ENCODE peak calls at places on chromosomes 13 and 19, in six cellular contexts. D, F, T, W, L and C are unnamed samples.
A peak's percentile ranks its signal among the peaks of the same experiment; 100 is the strongest.

GRCh38 chr19:2235396-2236284 is 489 bp downstream of the PLEKHJ1 start:
- DNase-seq in T (no peak), L (peak; percentile 87), D (no peak), W (no peak), F (no peak), C (no peak)

GRCh38 chr19:14580623-14581237 is 2.2 kb upstream of the CLEC17A start:
- DNase-seq in L (no peak), D (no peak), T (no peak), W (no peak), F (peak; percentile 73), C (no peak)

GRCh38 chr19:53328967-53329366 is 4.6 kb upstream of the ZNF845 start:
- DNase-seq in T (peak; percentile 32), L (no peak), F (no peak), W (peak; percentile 69), D (peak; percentile 41), C (no peak)

GRCh38 chr19:34306824-34307223 is 52.5 kb downstream of the GARRE1 start:
- DNase-seq in T (no peak), F (no peak), W (no peak), L (no peak), D (no peak), C (no peak)

GRCh38 chr13:46211521-46212351 is at the start of gene LRRC63:
- DNase-seq in F (peak; percentile 81), T (peak; percentile 24), W (peak; percentile 30), D (peak; percentile 70), L (peak; percentile 78), C (no peak)

GRCh38 chr19:13842294-13843103 is 34.4 kb upstream of the NANOS3 start:
- DNase-seq in W (peak; percentile 72), F (peak; percentile 86), L (peak; percentile 85), T (peak; percentile 90), D (peak; percentile 84), C (no peak)

GRCh38 chr13:112444416-112445399 is 68.6 kb downstream of the SPACA7 start:
- DNase-seq in L (peak; percentile 14), W (no peak), D (no peak), F (no peak), T (no peak), C (no peak)

GRCh38 chr13:113651511-113652403 is 6.2 kb downstream of the ATP4B start:
- DNase-seq in D (no peak), T (no peak), W (no peak), L (no peak), F (no peak), C (no peak)

GRCh38 chr13:101649490-101650126 is 197.1 kb downstream of the ITGBL1 start:
- DNase-seq in T (peak; percentile 38), D (peak; percentile 53), W (peak; percentile 88), F (no peak), L (no peak), C (no peak)

GRCh38 chr13:74975122-74975521 is 506.8 kb downstream of the TBC1D4 start:
- DNase-seq in W (no peak), T (no peak), F (no peak), L (no peak), D (no peak), C (no peak)

GRCh38 chr13:44270153-44270552 is 103.5 kb upstream of the SERP2 start:
- DNase-seq in D (no peak), W (no peak), F (no peak), L (no peak), T (no peak), C (no peak)

GRCh38 chr19:6587093-6587820 is 3.7 kb downstream of the CD70 start:
- DNase-seq in L (no peak), D (peak; percentile 17), F (peak; percentile 83), W (peak; percentile 2), T (peak; percentile 20), C (no peak)

GRCh38 chr13:84431646-84432045 is 549.4 kb upstream of the SLITRK1 start:
- DNase-seq in T (peak; percentile 3), D (no peak), L (no peak), W (no peak), F (no peak), C (no peak)

GRCh38 chr13:25602206-25602605 is 230.4 kb downstream of the ATP8A2 start:
- DNase-seq in T (no peak), D (no peak), F (no peak), W (no peak), L (no peak), C (no peak)

GRCh38 chr19:40681039-40681438 is 9.4 kb downstream of the NUMBL start:
- DNase-seq in W (no peak), T (no peak), L (no peak), D (no peak), F (no peak), C (no peak)

GRCh38 chr19:44282846-44283245 is 22.0 kb downstream of the ZNF235 start:
- DNase-seq in L (no peak), T (no peak), D (no peak), W (no peak), F (no peak), C (no peak)

GRCh38 chr19:28303502-28303901 is 909.4 kb downstream of the UQCRFS1 start:
- DNase-seq in D (no peak), L (no peak), F (no peak), T (no peak), W (no peak), C (no peak)

GRCh38 chr19:33402421-33403220 is 29.1 kb downstream of the CEBPG start:
- DNase-seq in L (no peak), F (no peak), W (no peak), D (no peak), T (no peak), C (no peak)

GRCh38 chr19:42052241-42052863 is 17.7 kb downstream of the GRIK5 start:
- DNase-seq in W (no peak), L (no peak), F (no peak), T (no peak), D (no peak), C (no peak)

GRCh38 chr19:42051166-42052115 is 18.6 kb downstream of the GRIK5 start:
- DNase-seq in F (peak; percentile 41), L (no peak), T (no peak), W (no peak), D (no peak), C (no peak)

GRCh38 chr19:42053037-42053935 is 16.7 kb downstream of the GRIK5 start:
- DNase-seq in T (no peak), F (no peak), L (no peak), D (no peak), W (no peak), C (no peak)

GRCh38 chr19:42045575-42045974 is 24.4 kb downstream of the GRIK5 start:
- DNase-seq in D (no peak), L (no peak), W (no peak), T (no peak), F (no peak), C (no peak)

GRCh38 chr19:42048992-42049391 is 21.0 kb downstream of the GRIK5 start:
- DNase-seq in F (no peak), W (no peak), T (no peak), D (no peak), L (peak; percentile 64), C (no peak)
- H3K4me3 ChIP-seq in F (no peak overlapping the region), W (no peak overlapping the region), T (no peak overlapping the region), D (no peak overlapping the region), L (peak overlapping the region; percentile 3), C (no peak overlapping the region)

GRCh38 chr13:33606692-33607091 is 211.3 kb upstream of the RFC3 start:
- DNase-seq in F (no peak), W (peak; percentile 20), T (peak; percentile 37), D (peak; percentile 38), L (no peak), C (no peak)
- TF ChIP-seq CTCF in F (no peak), W (no peak), T (no peak), D (peak; percentile 14), L (no peak), C (no peak)

DNA sequence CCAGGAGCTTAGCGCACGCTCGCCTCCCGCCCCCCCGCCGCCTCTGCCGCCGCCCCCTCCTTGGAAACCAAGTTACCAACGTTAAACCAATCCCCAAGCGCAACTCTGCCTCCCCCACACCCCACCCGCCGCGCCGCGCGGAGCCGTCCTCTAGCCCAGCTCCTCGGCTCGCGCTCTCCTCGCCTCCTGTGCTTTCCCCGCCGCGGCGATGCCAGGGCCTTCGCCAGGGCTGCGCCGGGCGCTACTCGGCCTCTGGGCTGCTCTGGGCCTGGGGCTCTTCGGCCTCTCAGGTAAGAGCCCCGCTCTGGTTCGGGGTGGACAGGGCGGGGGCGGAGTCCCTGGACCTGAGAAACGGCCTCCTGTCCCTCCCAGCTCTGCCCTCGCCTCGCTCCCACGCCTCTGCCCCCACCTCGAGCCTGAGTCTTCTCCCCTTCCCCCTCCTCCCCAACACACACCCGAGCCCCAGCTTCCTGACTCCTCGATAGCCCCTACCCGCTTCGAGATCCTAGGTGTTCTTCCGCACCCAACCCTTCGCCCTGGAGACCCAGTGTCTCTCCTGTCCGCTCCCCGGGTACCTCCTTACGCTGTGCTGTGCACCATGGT is at the start of gene ICAM5:
- DNase-seq in D (peak; percentile 46), L (no peak), F (peak; percentile 54), T (no peak), W (no peak), C (no peak)
- H3K4me3 ChIP-seq in D (peak within 1 kb of the TSS; percentile 50), L (peak within 1 kb of the TSS; percentile 42), F (peak within 1 kb of the TSS; percentile 75), T (peak within 1 kb of the TSS; percentile 47), W (peak within 1 kb of the TSS; percentile 54), C (peak within 1 kb of the TSS; percentile 49)

GRCh38 chr19:518292-519231 is 11.3 kb downstream of the TPGS1 start:
- DNase-seq in L (no peak), D (peak; percentile 70), T (peak; percentile 91), F (peak; percentile 46), W (peak; percentile 94), C (no peak)
- TF ChIP-seq CTCF in L (no peak), D (no peak), T (no peak), F (no peak), W (no peak), C (no peak)